ENCODE peak calls at places on chromosomes 4 and X, in seven cellular contexts. L is HCT116, D is Peyer's patch, H is A549, B is HepG2, O is uterus, X is testis. F is an unnamed sample.

GRCh38 chr4:128247906-128248305 is 39.7 kb downstream of the PGRMC2 start:
- DNase-seq in L (no peak), D (no peak), H (no peak), B (no peak), O (no peak), X (no peak), F (no peak)

GRCh38 chr4:188139671-188140070 is 430 bp downstream of the TRIML1 start:
- DNase-seq in L (no peak), D (no peak), H (no peak), B (no peak), O (no peak), X (no peak), F (no peak)

GRCh38 chr4:27692098-27692679 is 831.5 kb downstream of the STIM2 start:
- DNase-seq in L (peak; percentile 45), D (no peak), H (no peak), B (peak; percentile 28), O (no peak), X (peak; percentile 30), F (no peak)

GRCh38 chrX:1614927-1615326 is at the start of gene ASMT:
- DNase-seq in L (no peak), D (no peak), H (no peak), B (no peak), O (no peak), X (no peak), F (no peak)

GRCh38 chr4:151475338-151475737 is 66.4 kb downstream of the FHIP1A start:
- DNase-seq in L (no peak), D (no peak), H (no peak), B (no peak), O (no peak), X (no peak), F (peak; percentile 48)

GRCh38 chr4:140085062-140085622 is 68.8 kb downstream of the MAML3 start:
- DNase-seq in L (no peak), D (no peak), H (peak; percentile 58), B (no peak), O (no peak), X (no peak), F (no peak)

GRCh38 chrX:108437789-108438623 is at the start of gene COL4A6:
- DNase-seq in L (no peak), D (no peak), H (peak; percentile 48), B (peak; percentile 23), O (peak; percentile 41), X (peak; percentile 38), F (peak; percentile 13)

GRCh38 chr4:6360385-6360784 is 90.7 kb downstream of the WFS1 start:
- DNase-seq in L (no peak), D (no peak), H (no peak), B (no peak), O (no peak), X (no peak), F (no peak)

GRCh38 chrX:24520472-24520871 is 55.4 kb downstream of the PDK3 start:
- DNase-seq in L (no peak), D (no peak), H (no peak), B (no peak), O (no peak), X (no peak), F (no peak)

GRCh38 chr4:137432431-137432830 is 99.9 kb downstream of the PCDH18 start:
- DNase-seq in L (no peak), D (no peak), H (no peak), B (no peak), O (no peak), X (no peak), F (no peak)

GRCh38 chr4:61277785-61278184 is 77.7 kb downstream of the ADGRL3 start:
- DNase-seq in L (no peak), D (no peak), H (no peak), B (no peak), O (no peak), X (no peak), F (no peak)

GRCh38 chr4:81723927-81724587 is 252.3 kb upstream of the RASGEF1B start:
- DNase-seq in L (no peak), D (no peak), H (no peak), B (no peak), O (peak; percentile 45), X (peak; percentile 23), F (no peak)

GRCh38 chr4:10611673-10612072 is 72.9 kb downstream of the CLNK start:
- DNase-seq in L (peak; percentile 65), D (no peak), H (no peak), B (no peak), O (no peak), X (no peak), F (peak; percentile 13)

GRCh38 chr4:76213415-76214268 is at the start of gene SCARB2:
- DNase-seq in L (peak; percentile 47), D (peak; percentile 73), H (peak; percentile 60), B (peak; percentile 61), O (peak; percentile 86), X (peak; percentile 87), F (peak; percentile 75)

GRCh38 chr4:169765845-169766244 is 8.1 kb upstream of the HPF1 start:
- DNase-seq in L (no peak), D (no peak), H (no peak), B (no peak), O (no peak), X (no peak), F (no peak)

GRCh38 chr4:166535865-166536264 is 662.8 kb downstream of the TLL1 start:
- DNase-seq in L (no peak), D (no peak), H (no peak), B (no peak), O (no peak), X (no peak), F (no peak)

GRCh38 chrX:96590403-96590802 is 94.2 kb upstream of the DIAPH2 start:
- DNase-seq in L (no peak), D (no peak), H (no peak), B (no peak), O (no peak), X (no peak), F (no peak)

GRCh38 chr4:120995611-120996010 is 73.1 kb upstream of the PRDM5 start:
- DNase-seq in L (no peak), D (no peak), H (no peak), B (no peak), O (no peak), X (no peak), F (no peak)

GRCh38 chr4:122234686-122235085 is 82.6 kb downstream of the BLTP1 start:
- DNase-seq in L (no peak), D (no peak), H (no peak), B (no peak), O (no peak), X (no peak), F (no peak)

GRCh38 chr4:42716996-42717395 is 60.1 kb upstream of the ATP8A1 start:
- DNase-seq in L (no peak), D (no peak), H (no peak), B (no peak), O (no peak), X (no peak), F (no peak)

GRCh38 chrX:1325515-1326116 is 11.0 kb upstream of the IL3RA start:
- DNase-seq in L (no peak), D (no peak), H (no peak), B (no peak), O (no peak), X (no peak), F (no peak)

DNA sequence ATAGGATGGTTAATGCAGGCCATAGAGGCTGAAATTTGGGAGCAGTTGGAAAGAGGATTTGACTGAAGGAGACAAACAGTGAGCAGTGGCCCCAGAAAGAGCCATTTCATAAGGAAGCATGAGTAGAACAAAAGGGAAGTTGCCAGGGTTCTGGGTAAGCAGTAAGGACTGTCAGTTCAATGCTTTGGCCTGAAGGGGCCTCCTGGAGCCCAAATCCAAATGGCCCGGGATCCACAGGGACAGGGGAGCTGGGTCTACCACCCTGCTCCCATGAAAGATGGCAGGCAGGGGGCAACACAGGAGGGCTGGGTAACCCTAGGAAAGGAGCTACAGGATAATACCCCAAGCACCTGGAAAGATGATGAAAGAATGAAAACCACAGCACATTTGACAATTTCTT is 4.1 kb upstream of the INTS6L start:
- DNase-seq in L (no peak), D (no peak), H (no peak), B (no peak), O (no peak), X (no peak), F (no peak)
- TF ChIP-seq CTCF in L (no peak), D (no peak), H (no peak), B (no peak), O (no peak), X (no peak), F (no peak)

DNA sequence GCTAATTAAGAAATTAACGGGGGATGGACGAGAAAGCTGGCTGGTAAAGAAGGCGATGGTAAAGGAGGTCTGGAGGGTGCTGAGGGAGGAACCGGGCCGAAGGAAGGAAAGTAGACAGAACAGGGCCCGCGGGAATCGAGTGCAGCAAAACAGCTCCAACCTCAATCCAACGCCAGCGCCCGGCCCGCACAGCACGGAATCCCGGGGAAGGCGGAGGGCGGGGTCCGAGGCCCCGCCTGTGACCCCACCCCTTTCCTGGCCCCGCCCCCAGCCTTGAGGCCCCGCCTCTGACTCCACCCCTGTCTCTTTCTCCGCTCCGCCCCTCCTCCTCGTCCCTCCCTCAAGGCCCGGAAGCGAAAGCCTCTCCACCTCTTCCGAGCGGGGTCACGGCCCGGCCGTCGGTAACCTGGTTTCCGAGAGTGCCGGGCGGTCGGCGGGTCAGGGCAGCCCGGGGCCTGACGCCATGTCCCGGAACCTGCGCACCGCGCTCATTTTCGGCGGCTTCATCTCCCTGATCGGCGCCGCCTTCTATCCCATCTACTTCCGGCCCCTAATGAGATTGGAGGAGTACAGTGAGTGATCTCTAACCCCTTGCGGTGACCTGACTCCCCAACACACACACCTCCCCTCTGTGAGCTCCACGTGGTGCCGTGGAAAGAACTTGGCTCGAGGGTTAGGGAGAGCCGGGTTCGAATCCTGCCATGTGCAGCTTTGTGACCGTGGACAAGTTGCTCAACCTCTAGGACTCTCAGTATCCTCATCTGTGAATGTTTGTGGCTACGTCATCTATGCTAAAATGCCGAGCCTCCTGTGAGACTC is at the start of gene SMIM20:
- DNase-seq in L (peak; percentile 78), D (peak; percentile 90), H (peak; percentile 77), B (peak; percentile 83), O (peak; percentile 92), X (peak; percentile 94), F (peak; percentile 97)
- TF ChIP-seq POLR2A in L (peak; percentile 52), D (peak; percentile 68), H (peak; percentile 51), B (peak; percentile 65), O (no peak), X (no peak), F (no peak)

DNA sequence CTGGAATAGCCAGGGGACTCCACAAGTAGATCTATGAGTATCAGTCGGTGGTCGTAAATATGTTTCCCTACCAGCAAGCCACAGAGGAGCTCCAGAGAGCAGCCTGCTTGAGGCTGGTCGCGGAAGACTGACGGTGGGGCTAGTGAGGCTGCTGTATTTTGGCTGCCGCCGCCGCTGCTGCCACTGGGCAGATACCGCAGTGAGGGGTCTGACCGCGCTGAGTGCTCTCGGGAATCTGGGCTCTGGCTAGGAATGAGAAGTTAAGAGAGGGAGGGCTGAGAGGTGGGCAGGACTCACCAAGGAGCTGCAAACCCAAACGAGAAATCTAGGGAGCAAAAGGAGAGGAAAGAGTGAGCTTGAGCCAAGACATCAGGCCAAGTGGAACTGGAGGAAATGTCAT is at the start of gene EXOC1L:
- DNase-seq in L (no peak), D (no peak), H (no peak), B (peak; percentile 7), O (no peak), X (peak; percentile 21), F (no peak)
- H3K4me3 ChIP-seq in L (no peak within 1 kb of the TSS), D (peak within 1 kb of the TSS; percentile 20), H (no peak within 1 kb of the TSS), B (no peak within 1 kb of the TSS), O (no peak within 1 kb of the TSS), X (no peak within 1 kb of the TSS), F (no peak within 1 kb of the TSS)

DNA sequence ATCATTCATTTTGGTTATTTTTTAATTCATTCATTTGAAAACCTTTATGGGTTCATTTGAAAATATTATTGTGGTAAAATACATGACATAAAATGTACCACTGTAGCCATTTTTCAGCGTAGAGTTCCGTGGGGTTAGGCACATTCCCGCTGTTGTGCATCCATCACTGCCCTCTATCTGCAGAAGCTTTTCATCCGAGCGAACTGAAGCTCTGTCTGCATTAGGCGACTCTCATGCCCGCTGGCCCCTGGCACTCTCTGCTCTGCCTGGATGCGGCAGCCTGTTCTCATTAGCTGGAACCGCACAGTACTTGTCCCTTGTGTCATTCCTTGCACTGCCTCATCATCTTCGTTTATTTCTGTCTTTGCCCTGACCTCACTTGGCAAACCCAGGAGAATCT is 17.5 kb downstream of the CFAP99 start:
- DNase-seq in L (no peak), D (no peak), H (no peak), B (no peak), O (no peak), X (peak; percentile 74), F (no peak)
- TF ChIP-seq CTCF in L (peak; percentile 12), D (no peak), H (peak; percentile 19), B (peak; percentile 49), O (no peak), X (peak; percentile 26), F (no peak)